ENCODE peak calls at places on chromosomes 2 and 18, in five cellular contexts. One of them, this sample, is unnamed.

GRCh38 chr2:128276878-128277675 is 41.6 kb downstream of the HS6ST1 start:
- DNase-seq in suprapubic skin: peak
- DNase-seq in activated CD4-positive, alpha-beta T cell treated with anti-CD3 and anti-CD28 coated beads for 48 hours: no peak
- DNase-seq in kidney glomerular epithelial cell: no peak
- DNase-seq in bronchial epithelial cell: no peak
- DNase-seq in this sample: no peak

GRCh38 chr2:226074391-226074790 is 674.9 kb downstream of the NYAP2 start:
- DNase-seq in suprapubic skin: no peak
- DNase-seq in activated CD4-positive, alpha-beta T cell treated with anti-CD3 and anti-CD28 coated beads for 48 hours: no peak
- DNase-seq in kidney glomerular epithelial cell: no peak
- DNase-seq in bronchial epithelial cell: no peak
- DNase-seq in this sample: no peak

GRCh38 chr2:189782221-189782671 is 1.9 kb downstream of the ORMDL1 start:
- DNase-seq in suprapubic skin: no peak
- DNase-seq in activated CD4-positive, alpha-beta T cell treated with anti-CD3 and anti-CD28 coated beads for 48 hours: peak
- DNase-seq in kidney glomerular epithelial cell: no peak
- DNase-seq in bronchial epithelial cell: peak
- DNase-seq in this sample: no peak

GRCh38 chr2:128633501-128633900 is 314.8 kb upstream of the HS6ST1 start:
- DNase-seq in suprapubic skin: no peak
- DNase-seq in activated CD4-positive, alpha-beta T cell treated with anti-CD3 and anti-CD28 coated beads for 48 hours: no peak
- DNase-seq in kidney glomerular epithelial cell: no peak
- DNase-seq in bronchial epithelial cell: no peak
- DNase-seq in this sample: no peak

GRCh38 chr2:190943706-190944105 is 63.1 kb downstream of the GLS start:
- DNase-seq in suprapubic skin: no peak
- DNase-seq in activated CD4-positive, alpha-beta T cell treated with anti-CD3 and anti-CD28 coated beads for 48 hours: no peak
- DNase-seq in kidney glomerular epithelial cell: no peak
- DNase-seq in bronchial epithelial cell: no peak
- DNase-seq in this sample: no peak

GRCh38 chr2:182280128-182280527 is 146.7 kb downstream of the PDE1A start:
- DNase-seq in suprapubic skin: no peak
- DNase-seq in activated CD4-positive, alpha-beta T cell treated with anti-CD3 and anti-CD28 coated beads for 48 hours: no peak
- DNase-seq in kidney glomerular epithelial cell: peak
- DNase-seq in bronchial epithelial cell: no peak
- DNase-seq in this sample: peak

GRCh38 chr2:67374481-67374880 is 22.7 kb upstream of the ETAA1 start:
- DNase-seq in suprapubic skin: no peak
- DNase-seq in activated CD4-positive, alpha-beta T cell treated with anti-CD3 and anti-CD28 coated beads for 48 hours: no peak
- DNase-seq in kidney glomerular epithelial cell: no peak
- DNase-seq in bronchial epithelial cell: no peak
- DNase-seq in this sample: no peak

GRCh38 chr2:60884795-60885194 is 3.4 kb downstream of the REL start:
- DNase-seq in suprapubic skin: no peak
- DNase-seq in activated CD4-positive, alpha-beta T cell treated with anti-CD3 and anti-CD28 coated beads for 48 hours: no peak
- DNase-seq in kidney glomerular epithelial cell: peak
- DNase-seq in bronchial epithelial cell: peak
- DNase-seq in this sample: no peak

GRCh38 chr18:32881009-32881408 is 108.2 kb upstream of the KLHL14 start:
- DNase-seq in suprapubic skin: no peak
- DNase-seq in activated CD4-positive, alpha-beta T cell treated with anti-CD3 and anti-CD28 coated beads for 48 hours: no peak
- DNase-seq in kidney glomerular epithelial cell: no peak
- DNase-seq in bronchial epithelial cell: no peak
- DNase-seq in this sample: no peak

GRCh38 chr2:162070228-162070918 is 3.6 kb downstream of the DPP4 start:
- DNase-seq in suprapubic skin: no peak
- DNase-seq in activated CD4-positive, alpha-beta T cell treated with anti-CD3 and anti-CD28 coated beads for 48 hours: no peak
- DNase-seq in kidney glomerular epithelial cell: no peak
- DNase-seq in bronchial epithelial cell: no peak
- DNase-seq in this sample: no peak

GRCh38 chr18:61334491-61334850 is 1.2 kb downstream of the CDH20 start:
- DNase-seq in suprapubic skin: no peak
- DNase-seq in activated CD4-positive, alpha-beta T cell treated with anti-CD3 and anti-CD28 coated beads for 48 hours: no peak
- DNase-seq in kidney glomerular epithelial cell: no peak
- DNase-seq in bronchial epithelial cell: no peak
- DNase-seq in this sample: peak

GRCh38 chr2:238689331-238689730 is 158.6 kb upstream of the TWIST2 start:
- DNase-seq in suprapubic skin: no peak
- DNase-seq in activated CD4-positive, alpha-beta T cell treated with anti-CD3 and anti-CD28 coated beads for 48 hours: no peak
- DNase-seq in kidney glomerular epithelial cell: no peak
- DNase-seq in bronchial epithelial cell: no peak
- DNase-seq in this sample: no peak

GRCh38 chr2:32963941-32964340 is 17.2 kb downstream of the LTBP1 start:
- DNase-seq in suprapubic skin: no peak
- DNase-seq in activated CD4-positive, alpha-beta T cell treated with anti-CD3 and anti-CD28 coated beads for 48 hours: no peak
- DNase-seq in kidney glomerular epithelial cell: no peak
- DNase-seq in bronchial epithelial cell: no peak
- DNase-seq in this sample: no peak

GRCh38 chr18:23689031-23689615 is at the start of gene LAMA3:
- DNase-seq in suprapubic skin: peak
- DNase-seq in activated CD4-positive, alpha-beta T cell treated with anti-CD3 and anti-CD28 coated beads for 48 hours: peak
- DNase-seq in kidney glomerular epithelial cell: peak
- DNase-seq in bronchial epithelial cell: peak
- DNase-seq in this sample: peak

GRCh38 chr2:10285578-10286198 is 17.0 kb upstream of the HPCAL1 start:
- DNase-seq in suprapubic skin: peak
- DNase-seq in activated CD4-positive, alpha-beta T cell treated with anti-CD3 and anti-CD28 coated beads for 48 hours: no peak
- DNase-seq in kidney glomerular epithelial cell: peak
- DNase-seq in bronchial epithelial cell: no peak
- DNase-seq in this sample: no peak

GRCh38 chr18:54911551-54911950 is 47.7 kb downstream of the CCDC68 start:
- DNase-seq in suprapubic skin: no peak
- DNase-seq in activated CD4-positive, alpha-beta T cell treated with anti-CD3 and anti-CD28 coated beads for 48 hours: no peak
- DNase-seq in kidney glomerular epithelial cell: no peak
- DNase-seq in bronchial epithelial cell: no peak
- DNase-seq in this sample: no peak

GRCh38 chr2:11569636-11570035 is 35.8 kb downstream of the GREB1 start:
- DNase-seq in suprapubic skin: peak
- DNase-seq in activated CD4-positive, alpha-beta T cell treated with anti-CD3 and anti-CD28 coated beads for 48 hours: no peak
- DNase-seq in kidney glomerular epithelial cell: no peak
- DNase-seq in bronchial epithelial cell: no peak
- DNase-seq in this sample: no peak

GRCh38 chr2:98142106-98142815 is 55.3 kb downstream of the VWA3B start:
- DNase-seq in suprapubic skin: peak
- DNase-seq in activated CD4-positive, alpha-beta T cell treated with anti-CD3 and anti-CD28 coated beads for 48 hours: no peak
- DNase-seq in kidney glomerular epithelial cell: no peak
- DNase-seq in bronchial epithelial cell: no peak
- DNase-seq in this sample: no peak

GRCh38 chr2:98500561-98500960 is 55.9 kb downstream of the INPP4A start:
- DNase-seq in suprapubic skin: no peak
- DNase-seq in activated CD4-positive, alpha-beta T cell treated with anti-CD3 and anti-CD28 coated beads for 48 hours: no peak
- DNase-seq in kidney glomerular epithelial cell: no peak
- DNase-seq in bronchial epithelial cell: no peak
- DNase-seq in this sample: no peak

GRCh38 chr2:219759801-219760200 is 132.4 kb downstream of the SLC4A3 start:
- DNase-seq in suprapubic skin: no peak
- DNase-seq in activated CD4-positive, alpha-beta T cell treated with anti-CD3 and anti-CD28 coated beads for 48 hours: no peak
- DNase-seq in kidney glomerular epithelial cell: no peak
- DNase-seq in bronchial epithelial cell: no peak
- DNase-seq in this sample: no peak

GRCh38 chr2:149394864-149395263 is 64.5 kb downstream of the LYPD6 start:
- DNase-seq in suprapubic skin: no peak
- DNase-seq in activated CD4-positive, alpha-beta T cell treated with anti-CD3 and anti-CD28 coated beads for 48 hours: no peak
- DNase-seq in kidney glomerular epithelial cell: no peak
- DNase-seq in bronchial epithelial cell: peak
- DNase-seq in this sample: no peak

GRCh38 chr18:39675358-39675757 is 2109.8 kb upstream of the CELF4 start:
- DNase-seq in suprapubic skin: no peak
- DNase-seq in activated CD4-positive, alpha-beta T cell treated with anti-CD3 and anti-CD28 coated beads for 48 hours: no peak
- DNase-seq in kidney glomerular epithelial cell: peak
- DNase-seq in bronchial epithelial cell: no peak
- DNase-seq in this sample: no peak

GRCh38 chr2:189570565-189570964 is 10.0 kb downstream of the SLC40A1 start:
- DNase-seq in suprapubic skin: no peak
- DNase-seq in activated CD4-positive, alpha-beta T cell treated with anti-CD3 and anti-CD28 coated beads for 48 hours: no peak
- DNase-seq in kidney glomerular epithelial cell: peak
- DNase-seq in bronchial epithelial cell: peak
- DNase-seq in this sample: no peak

This sample was measured in cerebellum.